ENCODE peak calls at places on chromosomes 3 and 15, in five cellular contexts. Z, T, G, X and P are unnamed samples.

GRCh38 chr3:24829632-24830229 is 335.1 kb upstream of the THRB start:
- DNase-seq in Z (peak), X (no peak), G (peak), T (peak), P (no peak)

GRCh38 chr15:39347453-39347852 is 233.4 kb upstream of the THBS1 start:
- DNase-seq in G (no peak), Z (no peak), T (no peak), X (no peak), P (no peak)

GRCh38 chr3:27679691-27680090 is 42.4 kb downstream of the EOMES start:
- DNase-seq in Z (no peak), T (no peak), G (no peak), X (no peak), P (no peak)

GRCh38 chr15:77633913-77634265 is 1.2 kb upstream of the LINGO1 start:
- DNase-seq in Z (peak), G (no peak), T (no peak), X (no peak), P (no peak)

GRCh38 chr15:58332676-58333400 is 99.0 kb upstream of the LIPC start:
- DNase-seq in X (no peak), T (peak), Z (no peak), G (no peak), P (no peak)

GRCh38 chr3:174002543-174002942 is 605.0 kb downstream of the NLGN1 start:
- DNase-seq in X (no peak), T (no peak), Z (no peak), G (no peak), P (no peak)

GRCh38 chr3:135844381-135844780 is 121.1 kb upstream of the PPP2R3A start:
- DNase-seq in G (no peak), T (no peak), X (no peak), Z (no peak), P (no peak)

GRCh38 chr3:161555367-161555766 is 58.8 kb downstream of the OTOL1 start:
- DNase-seq in G (no peak), T (no peak), Z (no peak), X (no peak), P (no peak)

GRCh38 chr3:45664558-45664957 is 24.6 kb upstream of the SACM1L start:
- DNase-seq in T (no peak), Z (no peak), G (no peak), X (peak), P (no peak)